ENCODE peak calls at places on chromosomes 5 and 9, in seven cellular contexts. One of them, this sample, is unnamed.
A peak's percentile ranks its signal among the peaks of the same experiment; 100 is the strongest.

GRCh38 chr5:51397996-51398395 is 14.7 kb downstream of the ISL1 start:
- DNase-seq in hepatocyte: no peak
- DNase-seq in H7: no peak
- DNase-seq in lung: no peak
- DNase-seq in GM23248: no peak
- DNase-seq in bronchial epithelial cell: no peak
- DNase-seq in DND-41: no peak
- DNase-seq in this sample: no peak

GRCh38 chr5:38807570-38808461 is 38.0 kb upstream of the OSMR start:
- DNase-seq in hepatocyte: no peak
- DNase-seq in H7: no peak
- DNase-seq in lung: no peak
- DNase-seq in GM23248: peak; percentile 68
- DNase-seq in bronchial epithelial cell: no peak
- DNase-seq in DND-41: no peak
- DNase-seq in this sample: no peak

GRCh38 chr5:56172225-56172624 is 60.9 kb downstream of the ANKRD55 start:
- DNase-seq in hepatocyte: no peak
- DNase-seq in H7: no peak
- DNase-seq in lung: no peak
- DNase-seq in GM23248: peak; percentile 70
- DNase-seq in bronchial epithelial cell: peak; percentile 29
- DNase-seq in DND-41: no peak
- DNase-seq in this sample: no peak

GRCh38 chr9:3080951-3081350 is 237.1 kb upstream of the PUM3 start:
- DNase-seq in hepatocyte: no peak
- DNase-seq in H7: no peak
- DNase-seq in lung: no peak
- DNase-seq in GM23248: no peak
- DNase-seq in bronchial epithelial cell: peak; percentile 23
- DNase-seq in DND-41: no peak
- DNase-seq in this sample: no peak

GRCh38 chr9:24041294-24041693 is 215.3 kb upstream of the ELAVL2 start:
- DNase-seq in hepatocyte: no peak
- DNase-seq in H7: no peak
- DNase-seq in lung: no peak
- DNase-seq in GM23248: no peak
- DNase-seq in bronchial epithelial cell: no peak
- DNase-seq in DND-41: no peak
- DNase-seq in this sample: no peak

GRCh38 chr5:65203746-65204145 is 278.0 kb downstream of the ADAMTS6 start:
- DNase-seq in hepatocyte: no peak
- DNase-seq in H7: no peak
- DNase-seq in lung: no peak
- DNase-seq in GM23248: peak; percentile 94
- DNase-seq in bronchial epithelial cell: peak; percentile 92
- DNase-seq in DND-41: no peak
- DNase-seq in this sample: no peak

GRCh38 chr9:5425006-5425628 is 12.6 kb downstream of the PLGRKT start:
- DNase-seq in hepatocyte: no peak
- DNase-seq in H7: peak; percentile 24
- DNase-seq in lung: no peak
- DNase-seq in GM23248: peak; percentile 29
- DNase-seq in bronchial epithelial cell: peak; percentile 55
- DNase-seq in DND-41: no peak
- DNase-seq in this sample: no peak

GRCh38 chr9:83068414-83068813 is 5.5 kb upstream of the RASEF start:
- DNase-seq in hepatocyte: no peak
- DNase-seq in H7: no peak
- DNase-seq in lung: no peak
- DNase-seq in GM23248: no peak
- DNase-seq in bronchial epithelial cell: no peak
- DNase-seq in DND-41: no peak
- DNase-seq in this sample: no peak

GRCh38 chr5:6603643-6604042 is 29.2 kb downstream of the NSUN2 start:
- DNase-seq in hepatocyte: peak; percentile 16
- DNase-seq in H7: no peak
- DNase-seq in lung: no peak
- DNase-seq in GM23248: no peak
- DNase-seq in bronchial epithelial cell: no peak
- DNase-seq in DND-41: no peak
- DNase-seq in this sample: no peak

GRCh38 chr9:128274245-128274644 is 1.6 kb downstream of the GOLGA2 start:
- DNase-seq in hepatocyte: no peak
- DNase-seq in H7: no peak
- DNase-seq in lung: no peak
- DNase-seq in GM23248: peak; percentile 42
- DNase-seq in bronchial epithelial cell: no peak
- DNase-seq in DND-41: no peak
- DNase-seq in this sample: no peak
- H3K4me3 ChIP-seq in hepatocyte: no peak overlapping the region
- H3K4me3 ChIP-seq in H7: no peak overlapping the region
- H3K4me3 ChIP-seq in lung: no peak overlapping the region
- H3K4me3 ChIP-seq in GM23248: peak overlapping the region; percentile 96
- H3K4me3 ChIP-seq in bronchial epithelial cell: no peak overlapping the region
- H3K4me3 ChIP-seq in DND-41: no peak overlapping the region
- H3K4me3 ChIP-seq in this sample: peak overlapping the region; percentile 87

DNA sequence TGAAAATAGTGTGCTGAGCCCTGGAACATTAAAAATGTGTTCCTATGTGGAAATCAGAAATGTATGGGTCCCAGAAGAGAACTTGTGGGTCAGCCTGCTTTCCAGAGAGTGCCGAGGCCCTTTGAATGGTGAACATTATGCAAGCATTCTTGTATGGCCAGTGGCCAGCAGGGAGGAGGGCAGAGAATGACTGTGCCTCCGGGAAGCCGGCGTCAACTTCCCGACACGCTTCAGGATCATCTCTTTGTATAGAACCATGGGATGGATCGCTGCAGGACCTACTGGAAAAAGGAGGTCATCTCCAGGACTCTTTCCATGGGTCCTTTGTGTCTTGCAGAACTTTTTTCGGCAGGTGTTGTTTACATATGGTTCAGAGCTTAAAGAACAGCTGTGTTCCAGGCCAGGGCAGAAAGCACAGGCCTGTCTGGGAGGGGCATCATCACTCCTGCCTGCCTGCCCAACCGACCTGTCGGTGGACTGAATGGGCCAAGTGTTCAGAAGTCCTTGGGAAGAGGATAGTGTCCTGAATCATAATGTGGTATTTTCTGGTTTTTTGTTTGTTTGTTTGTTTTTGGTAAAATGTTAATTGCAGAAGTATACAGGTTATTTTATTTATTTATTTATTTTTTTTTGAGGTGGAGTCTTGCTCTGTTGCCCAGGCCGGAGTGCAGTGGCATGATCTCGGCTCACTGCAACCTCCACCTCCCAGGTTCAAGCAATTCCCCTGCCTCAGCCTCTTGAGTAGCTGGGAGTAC is 9.0 kb downstream of the PRRC2B start:
- DNase-seq in hepatocyte: peak; percentile 83
- DNase-seq in H7: peak; percentile 43
- DNase-seq in lung: peak; percentile 84
- DNase-seq in GM23248: peak; percentile 96
- DNase-seq in bronchial epithelial cell: peak; percentile 83
- DNase-seq in DND-41: no peak
- DNase-seq in this sample: no peak
- H3K4me3 ChIP-seq in hepatocyte: no peak overlapping the region
- H3K4me3 ChIP-seq in H7: no peak overlapping the region
- H3K4me3 ChIP-seq in lung: no peak overlapping the region
- H3K4me3 ChIP-seq in GM23248: peak overlapping the region; percentile 66
- H3K4me3 ChIP-seq in bronchial epithelial cell: no peak overlapping the region
- H3K4me3 ChIP-seq in DND-41: no peak overlapping the region
- H3K4me3 ChIP-seq in this sample: peak overlapping the region; percentile 28

DNA sequence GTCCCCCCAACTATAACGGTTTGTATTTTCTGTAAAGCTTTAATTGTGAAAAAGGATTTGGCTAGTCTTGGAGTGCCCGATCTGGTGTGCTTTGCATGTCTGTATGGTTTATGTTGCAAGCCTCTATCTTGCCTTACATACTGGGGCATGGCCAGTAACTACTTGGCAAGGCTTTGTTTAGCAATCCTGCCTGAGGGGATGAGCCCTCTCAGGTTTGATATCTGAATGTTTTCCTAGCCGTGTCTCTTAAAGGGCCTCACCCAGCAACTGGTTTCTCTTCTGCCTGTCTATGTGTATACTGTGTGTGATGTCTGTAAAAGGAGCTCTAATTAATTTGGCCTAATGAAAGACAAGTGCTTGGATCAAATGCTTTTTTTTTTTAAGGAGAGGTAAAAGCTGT is 61.3 kb upstream of the SPINK5 start:
- DNase-seq in hepatocyte: no peak
- DNase-seq in H7: no peak
- DNase-seq in lung: no peak
- DNase-seq in GM23248: no peak
- DNase-seq in bronchial epithelial cell: peak; percentile 67
- DNase-seq in DND-41: no peak
- DNase-seq in this sample: no peak
- H3K4me3 ChIP-seq in hepatocyte: no peak overlapping the region
- H3K4me3 ChIP-seq in H7: no peak overlapping the region
- H3K4me3 ChIP-seq in lung: no peak overlapping the region
- H3K4me3 ChIP-seq in GM23248: no peak overlapping the region
- H3K4me3 ChIP-seq in bronchial epithelial cell: no peak overlapping the region
- H3K4me3 ChIP-seq in DND-41: no peak overlapping the region
- H3K4me3 ChIP-seq in this sample: no peak overlapping the region

GRCh38 chr9:129886226-129887174 is 51.2 kb downstream of the USP20 start:
- DNase-seq in hepatocyte: no peak
- DNase-seq in H7: no peak
- DNase-seq in lung: no peak
- DNase-seq in GM23248: no peak
- DNase-seq in bronchial epithelial cell: no peak
- DNase-seq in DND-41: peak; percentile 83
- DNase-seq in this sample: no peak
- H3K4me3 ChIP-seq in hepatocyte: no peak overlapping the region
- H3K4me3 ChIP-seq in H7: no peak overlapping the region
- H3K4me3 ChIP-seq in lung: no peak overlapping the region
- H3K4me3 ChIP-seq in GM23248: no peak overlapping the region
- H3K4me3 ChIP-seq in bronchial epithelial cell: peak overlapping the region; percentile 30
- H3K4me3 ChIP-seq in DND-41: peak overlapping the region; percentile 63
- H3K4me3 ChIP-seq in this sample: peak overlapping the region; percentile 33

GRCh38 chr5:83209963-83210362 is 132.6 kb downstream of the XRCC4 start:
- DNase-seq in hepatocyte: no peak
- DNase-seq in H7: no peak
- DNase-seq in lung: no peak
- DNase-seq in GM23248: no peak
- DNase-seq in bronchial epithelial cell: no peak
- DNase-seq in DND-41: no peak
- DNase-seq in this sample: no peak

GRCh38 chr5:83199126-83199525 is 121.8 kb downstream of the XRCC4 start:
- DNase-seq in hepatocyte: no peak
- DNase-seq in H7: no peak
- DNase-seq in lung: no peak
- DNase-seq in GM23248: no peak
- DNase-seq in bronchial epithelial cell: no peak
- DNase-seq in DND-41: no peak
- DNase-seq in this sample: no peak

GRCh38 chr5:83204651-83205050 is 127.3 kb downstream of the XRCC4 start:
- DNase-seq in hepatocyte: no peak
- DNase-seq in H7: no peak
- DNase-seq in lung: no peak
- DNase-seq in GM23248: no peak
- DNase-seq in bronchial epithelial cell: no peak
- DNase-seq in DND-41: no peak
- DNase-seq in this sample: no peak
- H3K4me3 ChIP-seq in hepatocyte: no peak overlapping the region
- H3K4me3 ChIP-seq in H7: no peak overlapping the region
- H3K4me3 ChIP-seq in lung: no peak overlapping the region
- H3K4me3 ChIP-seq in GM23248: no peak overlapping the region
- H3K4me3 ChIP-seq in bronchial epithelial cell: no peak overlapping the region
- H3K4me3 ChIP-seq in DND-41: no peak overlapping the region
- H3K4me3 ChIP-seq in this sample: no peak overlapping the region

DNA sequence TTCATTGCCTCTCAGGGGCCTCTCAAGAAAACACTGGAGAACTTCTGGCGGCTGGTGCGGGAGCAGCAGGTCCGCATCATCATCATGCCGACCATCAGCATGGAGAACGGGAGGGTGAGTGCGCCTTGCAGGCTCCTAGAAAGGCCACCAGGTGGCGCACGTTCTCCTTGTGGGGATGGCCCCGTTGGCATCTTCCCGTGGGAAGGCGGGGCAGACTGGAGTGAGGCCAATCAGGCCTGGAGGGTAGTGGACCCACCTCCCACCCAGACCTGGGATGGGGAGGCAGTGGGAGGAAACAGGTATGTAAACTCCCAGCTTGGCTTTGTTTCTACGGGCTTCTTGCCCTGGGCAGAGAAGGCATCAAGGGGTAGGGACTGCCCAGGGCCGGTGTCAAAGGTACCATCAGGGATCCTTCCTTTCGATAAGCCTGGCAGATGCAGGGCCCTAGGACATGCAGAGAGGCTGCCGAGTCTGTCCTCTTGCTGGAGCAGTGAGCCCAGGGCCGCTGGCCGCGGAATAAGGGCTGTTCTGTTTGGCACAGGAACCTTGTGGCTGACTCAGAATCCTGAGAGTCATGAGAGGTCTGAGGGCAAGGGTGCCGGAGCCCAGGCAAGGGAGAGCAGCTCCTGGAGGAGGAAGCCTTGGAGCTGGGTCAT is 18.9 kb upstream of the SPTLC1 start:
- DNase-seq in hepatocyte: peak; percentile 91
- DNase-seq in H7: peak; percentile 96
- DNase-seq in lung: peak; percentile 77
- DNase-seq in GM23248: peak; percentile 89
- DNase-seq in bronchial epithelial cell: peak; percentile 70
- DNase-seq in DND-41: peak; percentile 70
- DNase-seq in this sample: no peak
- H3K4me3 ChIP-seq in hepatocyte: no peak overlapping the region
- H3K4me3 ChIP-seq in H7: no peak overlapping the region
- H3K4me3 ChIP-seq in lung: no peak overlapping the region
- H3K4me3 ChIP-seq in GM23248: peak overlapping the region; percentile 64
- H3K4me3 ChIP-seq in bronchial epithelial cell: peak overlapping the region; percentile 14
- H3K4me3 ChIP-seq in DND-41: no peak overlapping the region
- H3K4me3 ChIP-seq in this sample: no peak overlapping the region

DNA sequence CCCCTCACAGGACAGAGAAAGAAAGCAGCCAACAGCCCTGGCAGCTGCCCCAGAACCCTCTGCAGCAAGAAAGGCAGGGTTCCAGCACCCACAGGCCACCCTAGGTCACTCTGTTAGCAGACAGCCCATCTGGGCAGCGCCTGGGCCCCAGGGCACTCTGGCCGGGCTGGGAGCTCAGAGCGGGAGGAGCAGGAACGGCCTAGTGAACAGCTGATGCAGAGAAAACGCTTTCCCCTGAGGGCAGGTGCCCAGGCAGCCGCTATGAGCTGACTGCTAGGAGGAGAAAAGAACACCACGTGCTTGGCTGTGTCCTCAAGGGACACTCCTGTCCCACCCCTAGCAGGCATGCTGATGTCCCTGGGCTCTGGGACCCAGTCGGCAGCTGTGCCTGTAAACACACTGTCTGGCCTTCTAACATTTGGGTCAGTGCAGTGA is 6.6 kb downstream of the RALGDS start:
- DNase-seq in hepatocyte: no peak
- DNase-seq in H7: peak; percentile 56
- DNase-seq in lung: no peak
- DNase-seq in GM23248: peak; percentile 58
- DNase-seq in bronchial epithelial cell: no peak
- DNase-seq in DND-41: no peak
- DNase-seq in this sample: peak; percentile 70
- H3K4me3 ChIP-seq in hepatocyte: no peak overlapping the region
- H3K4me3 ChIP-seq in H7: no peak overlapping the region
- H3K4me3 ChIP-seq in lung: no peak overlapping the region
- H3K4me3 ChIP-seq in GM23248: no peak overlapping the region
- H3K4me3 ChIP-seq in bronchial epithelial cell: no peak overlapping the region
- H3K4me3 ChIP-seq in DND-41: no peak overlapping the region
- H3K4me3 ChIP-seq in this sample: no peak overlapping the region

GRCh38 chr9:36276840-36277239 is 18.6 kb upstream of the GNE start:
- DNase-seq in hepatocyte: peak; percentile 43
- DNase-seq in H7: no peak
- DNase-seq in lung: no peak
- DNase-seq in GM23248: peak; percentile 84
- DNase-seq in bronchial epithelial cell: peak; percentile 34
- DNase-seq in DND-41: no peak
- DNase-seq in this sample: no peak
- H3K4me3 ChIP-seq in hepatocyte: no peak overlapping the region
- H3K4me3 ChIP-seq in H7: no peak overlapping the region
- H3K4me3 ChIP-seq in lung: no peak overlapping the region
- H3K4me3 ChIP-seq in GM23248: peak overlapping the region; percentile 69
- H3K4me3 ChIP-seq in bronchial epithelial cell: no peak overlapping the region
- H3K4me3 ChIP-seq in DND-41: no peak overlapping the region
- H3K4me3 ChIP-seq in this sample: no peak overlapping the region